ENCODE peak calls at places on chromosomes 5 and 9, in eight cellular contexts. One of them, this sample, is unnamed.
A peak's percentile ranks its signal among the peaks of the same experiment; 100 is the strongest.

GRCh38 chr5:124980174-124980941 is 233.9 kb upstream of the ZNF608 start:
- DNase-seq in GM10248: peak; percentile 34
- DNase-seq in A673: peak; percentile 94
- DNase-seq in CD4-positive, alpha-beta T cell: no peak
- DNase-seq in hepatocyte: no peak
- DNase-seq in adrenal gland: no peak
- DNase-seq in WTC11: peak; percentile 53
- DNase-seq in pancreas: no peak
- DNase-seq in this sample: no peak

GRCh38 chr5:14178671-14179211 is 35.6 kb downstream of the TRIO start:
- DNase-seq in GM10248: no peak
- DNase-seq in A673: peak; percentile 66
- DNase-seq in CD4-positive, alpha-beta T cell: no peak
- DNase-seq in hepatocyte: no peak
- DNase-seq in adrenal gland: no peak
- DNase-seq in WTC11: peak; percentile 42
- DNase-seq in pancreas: no peak
- DNase-seq in this sample: no peak

GRCh38 chr5:160492565-160492964 is 70.9 kb downstream of the PTTG1 start:
- DNase-seq in GM10248: no peak
- DNase-seq in A673: no peak
- DNase-seq in CD4-positive, alpha-beta T cell: no peak
- DNase-seq in hepatocyte: no peak
- DNase-seq in adrenal gland: no peak
- DNase-seq in WTC11: no peak
- DNase-seq in pancreas: no peak
- DNase-seq in this sample: no peak

GRCh38 chr5:74257645-74258328 is 382.7 kb downstream of the ENC1 start:
- DNase-seq in GM10248: no peak
- DNase-seq in A673: no peak
- DNase-seq in CD4-positive, alpha-beta T cell: no peak
- DNase-seq in hepatocyte: peak; percentile 72
- DNase-seq in adrenal gland: peak; percentile 68
- DNase-seq in WTC11: no peak
- DNase-seq in pancreas: no peak
- DNase-seq in this sample: peak; percentile 93

GRCh38 chr9:132708769-132709168 is 38.5 kb downstream of the GTF3C4 start:
- DNase-seq in GM10248: no peak
- DNase-seq in A673: no peak
- DNase-seq in CD4-positive, alpha-beta T cell: no peak
- DNase-seq in hepatocyte: no peak
- DNase-seq in adrenal gland: no peak
- DNase-seq in WTC11: no peak
- DNase-seq in pancreas: no peak
- DNase-seq in this sample: no peak

GRCh38 chr5:169547508-169547907 is 36.1 kb upstream of the SPDL1 start:
- DNase-seq in GM10248: no peak
- DNase-seq in A673: peak; percentile 4
- DNase-seq in CD4-positive, alpha-beta T cell: no peak
- DNase-seq in hepatocyte: peak; percentile 35
- DNase-seq in adrenal gland: no peak
- DNase-seq in WTC11: no peak
- DNase-seq in pancreas: no peak
- DNase-seq in this sample: no peak

GRCh38 chr9:120538339-120538738 is 41.6 kb downstream of the CDK5RAP2 start:
- DNase-seq in GM10248: no peak
- DNase-seq in A673: peak; percentile 64
- DNase-seq in CD4-positive, alpha-beta T cell: no peak
- DNase-seq in hepatocyte: no peak
- DNase-seq in adrenal gland: peak; percentile 69
- DNase-seq in WTC11: no peak
- DNase-seq in pancreas: no peak
- DNase-seq in this sample: no peak

GRCh38 chr5:150341331-150341730 is 16.2 kb upstream of the TCOF1 start:
- DNase-seq in GM10248: no peak
- DNase-seq in A673: no peak
- DNase-seq in CD4-positive, alpha-beta T cell: no peak
- DNase-seq in hepatocyte: no peak
- DNase-seq in adrenal gland: no peak
- DNase-seq in WTC11: no peak
- DNase-seq in pancreas: no peak
- DNase-seq in this sample: no peak

GRCh38 chr9:91166796-91167366 is 194.8 kb downstream of the AUH start:
- DNase-seq in GM10248: no peak
- DNase-seq in A673: no peak
- DNase-seq in CD4-positive, alpha-beta T cell: no peak
- DNase-seq in hepatocyte: no peak
- DNase-seq in adrenal gland: no peak
- DNase-seq in WTC11: no peak
- DNase-seq in pancreas: no peak
- DNase-seq in this sample: no peak

GRCh38 chr5:43017438-43017820 is 22.7 kb downstream of the ANXA2R start:
- DNase-seq in GM10248: no peak
- DNase-seq in A673: peak; percentile 35
- DNase-seq in CD4-positive, alpha-beta T cell: peak; percentile 46
- DNase-seq in hepatocyte: peak; percentile 54
- DNase-seq in adrenal gland: peak; percentile 58
- DNase-seq in WTC11: no peak
- DNase-seq in pancreas: no peak
- DNase-seq in this sample: peak; percentile 71

GRCh38 chr5:52150501-52150900 is 637.2 kb upstream of the ITGA1 start:
- DNase-seq in GM10248: no peak
- DNase-seq in A673: no peak
- DNase-seq in CD4-positive, alpha-beta T cell: no peak
- DNase-seq in hepatocyte: peak; percentile 5
- DNase-seq in adrenal gland: no peak
- DNase-seq in WTC11: no peak
- DNase-seq in pancreas: no peak
- DNase-seq in this sample: no peak

GRCh38 chr9:14240491-14240890 is 73.5 kb downstream of the NFIB start:
- DNase-seq in GM10248: no peak
- DNase-seq in A673: no peak
- DNase-seq in CD4-positive, alpha-beta T cell: no peak
- DNase-seq in hepatocyte: no peak
- DNase-seq in adrenal gland: no peak
- DNase-seq in WTC11: no peak
- DNase-seq in pancreas: no peak
- DNase-seq in this sample: no peak

GRCh38 chr9:20592673-20593072 is 29.6 kb downstream of the MLLT3 start:
- DNase-seq in GM10248: no peak
- DNase-seq in A673: no peak
- DNase-seq in CD4-positive, alpha-beta T cell: no peak
- DNase-seq in hepatocyte: no peak
- DNase-seq in adrenal gland: no peak
- DNase-seq in WTC11: no peak
- DNase-seq in pancreas: no peak
- DNase-seq in this sample: no peak

GRCh38 chr5:151072234-151073025 is 8.4 kb downstream of the TNIP1 start:
- DNase-seq in GM10248: no peak
- DNase-seq in A673: no peak
- DNase-seq in CD4-positive, alpha-beta T cell: no peak
- DNase-seq in hepatocyte: peak; percentile 51
- DNase-seq in adrenal gland: no peak
- DNase-seq in WTC11: no peak
- DNase-seq in pancreas: no peak
- DNase-seq in this sample: no peak

GRCh38 chr5:87121315-87122170 is 146.1 kb upstream of the RASA1 start:
- DNase-seq in GM10248: peak; percentile 35
- DNase-seq in A673: peak; percentile 91
- DNase-seq in CD4-positive, alpha-beta T cell: peak; percentile 23
- DNase-seq in hepatocyte: no peak
- DNase-seq in adrenal gland: peak; percentile 55
- DNase-seq in WTC11: no peak
- DNase-seq in pancreas: no peak
- DNase-seq in this sample: peak; percentile 87

GRCh38 chr5:58466939-58467338 is 7.1 kb upstream of the PLK2 start:
- DNase-seq in GM10248: peak; percentile 45
- DNase-seq in A673: peak; percentile 43
- DNase-seq in CD4-positive, alpha-beta T cell: no peak
- DNase-seq in hepatocyte: peak; percentile 75
- DNase-seq in adrenal gland: no peak
- DNase-seq in WTC11: peak; percentile 23
- DNase-seq in pancreas: no peak
- DNase-seq in this sample: peak; percentile 70

GRCh38 chr9:125946397-125946796 is 199.2 kb downstream of the PBX3 start:
- DNase-seq in GM10248: no peak
- DNase-seq in A673: no peak
- DNase-seq in CD4-positive, alpha-beta T cell: no peak
- DNase-seq in hepatocyte: no peak
- DNase-seq in adrenal gland: no peak
- DNase-seq in WTC11: no peak
- DNase-seq in pancreas: no peak
- DNase-seq in this sample: no peak
- TF ChIP-seq CTCF in GM10248: no peak
- TF ChIP-seq CTCF in A673: no peak
- TF ChIP-seq CTCF in CD4-positive, alpha-beta T cell: no peak
- TF ChIP-seq CTCF in hepatocyte: no peak
- TF ChIP-seq CTCF in adrenal gland: no peak
- TF ChIP-seq CTCF in WTC11: no peak
- TF ChIP-seq CTCF in pancreas: no peak
- TF ChIP-seq CTCF in this sample: no peak

GRCh38 chr9:75713373-75713772 is 177.1 kb upstream of the PCSK5 start:
- DNase-seq in GM10248: no peak
- DNase-seq in A673: no peak
- DNase-seq in CD4-positive, alpha-beta T cell: no peak
- DNase-seq in hepatocyte: no peak
- DNase-seq in adrenal gland: no peak
- DNase-seq in WTC11: no peak
- DNase-seq in pancreas: no peak
- DNase-seq in this sample: no peak
- TF ChIP-seq CTCF in GM10248: no peak
- TF ChIP-seq CTCF in A673: no peak
- TF ChIP-seq CTCF in CD4-positive, alpha-beta T cell: no peak
- TF ChIP-seq CTCF in hepatocyte: no peak
- TF ChIP-seq CTCF in adrenal gland: no peak
- TF ChIP-seq CTCF in WTC11: no peak
- TF ChIP-seq CTCF in pancreas: no peak
- TF ChIP-seq CTCF in this sample: no peak

GRCh38 chr5:138408023-138408422 is 30.8 kb upstream of the REEP2 start:
- DNase-seq in GM10248: peak; percentile 47
- DNase-seq in A673: peak; percentile 45
- DNase-seq in CD4-positive, alpha-beta T cell: no peak
- DNase-seq in hepatocyte: peak; percentile 37
- DNase-seq in adrenal gland: no peak
- DNase-seq in WTC11: no peak
- DNase-seq in pancreas: no peak
- DNase-seq in this sample: no peak

DNA sequence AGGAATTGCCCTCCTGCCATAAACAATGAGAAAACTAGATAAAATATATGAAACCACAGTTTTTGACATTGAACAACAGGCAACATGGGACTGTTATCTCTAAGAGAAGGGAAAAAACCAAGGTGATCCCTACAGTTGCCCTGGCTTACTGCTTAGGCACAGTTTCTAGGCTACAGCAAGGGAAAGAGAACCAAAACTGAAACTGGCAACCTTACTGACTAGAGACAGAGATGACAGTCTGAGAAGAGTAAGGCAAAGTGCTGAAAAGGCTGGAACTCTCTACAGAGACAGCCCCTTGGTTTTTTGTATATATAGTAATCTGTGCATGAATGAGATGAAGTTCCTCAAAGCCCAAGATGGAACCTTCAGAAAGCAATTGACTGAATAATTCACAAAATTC is 36.2 kb upstream of the REEP2 start:
- DNase-seq in GM10248: peak; percentile 38
- DNase-seq in A673: no peak
- DNase-seq in CD4-positive, alpha-beta T cell: no peak
- DNase-seq in hepatocyte: no peak
- DNase-seq in adrenal gland: no peak
- DNase-seq in WTC11: no peak
- DNase-seq in pancreas: no peak
- DNase-seq in this sample: no peak
- TF ChIP-seq CTCF in GM10248: no peak
- TF ChIP-seq CTCF in A673: no peak
- TF ChIP-seq CTCF in CD4-positive, alpha-beta T cell: no peak
- TF ChIP-seq CTCF in hepatocyte: no peak
- TF ChIP-seq CTCF in adrenal gland: no peak
- TF ChIP-seq CTCF in WTC11: no peak
- TF ChIP-seq CTCF in pancreas: no peak
- TF ChIP-seq CTCF in this sample: no peak

DNA sequence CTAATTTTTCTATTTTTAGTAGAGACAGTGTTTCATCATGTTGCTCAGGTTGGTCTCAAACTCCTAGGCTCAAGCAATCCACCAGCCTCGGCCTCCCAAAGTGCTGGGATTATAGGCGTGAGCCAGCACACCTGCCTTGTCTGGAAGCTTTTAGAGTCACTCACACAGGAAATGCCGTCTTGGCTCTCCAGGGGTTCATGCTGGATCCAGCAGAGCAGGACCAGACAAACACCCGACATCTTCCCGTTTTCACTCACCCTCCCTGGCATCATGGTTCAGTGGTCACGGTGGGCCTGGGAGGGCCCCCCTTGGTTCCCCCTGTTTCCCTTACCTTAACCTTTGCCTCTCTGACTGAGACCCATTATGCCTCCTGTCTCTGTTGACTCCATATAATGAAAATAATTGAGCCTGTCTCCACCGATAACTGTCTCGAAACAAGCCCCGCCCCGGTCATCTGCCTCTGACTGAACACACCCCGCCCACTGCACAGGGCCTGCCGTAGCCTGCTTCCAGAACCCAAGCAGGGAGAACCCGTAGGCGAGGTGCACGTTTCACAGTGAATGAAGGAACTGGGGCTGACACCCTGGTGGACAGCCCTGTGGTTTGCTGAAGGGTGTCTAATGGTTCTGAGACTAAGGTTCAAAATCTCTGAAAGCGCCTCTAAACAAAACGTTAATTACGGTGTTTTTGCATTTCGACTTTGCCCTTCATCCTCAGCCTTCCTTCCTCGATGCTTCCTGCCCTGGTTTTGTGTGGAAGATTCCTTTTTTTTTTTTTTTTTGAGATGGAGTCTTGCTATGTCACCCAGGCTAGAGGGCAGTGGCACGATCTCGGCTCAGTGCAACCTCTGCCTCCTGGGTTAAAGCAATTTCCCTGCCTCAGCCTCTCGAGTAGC is 39.7 kb upstream of the SPRY4 start:
- DNase-seq in GM10248: no peak
- DNase-seq in A673: peak; percentile 91
- DNase-seq in CD4-positive, alpha-beta T cell: no peak
- DNase-seq in hepatocyte: no peak
- DNase-seq in adrenal gland: peak; percentile 91
- DNase-seq in WTC11: peak; percentile 53
- DNase-seq in pancreas: no peak
- DNase-seq in this sample: no peak
- TF ChIP-seq CTCF in GM10248: no peak
- TF ChIP-seq CTCF in A673: no peak
- TF ChIP-seq CTCF in CD4-positive, alpha-beta T cell: no peak
- TF ChIP-seq CTCF in hepatocyte: no peak
- TF ChIP-seq CTCF in adrenal gland: no peak
- TF ChIP-seq CTCF in WTC11: no peak
- TF ChIP-seq CTCF in pancreas: no peak
- TF ChIP-seq CTCF in this sample: no peak